ENCODE peak calls at places on chromosomes 4 and X, in nine cellular contexts. One of them, this sample, is unnamed.

GRCh38 chr4:22471419-22471818 is 44.4 kb downstream of the ADGRA3 start:
- DNase-seq in A549: no peak
- DNase-seq in thoracic aorta: no peak
- DNase-seq in naive thymus-derived CD4-positive, alpha-beta T cell: no peak
- DNase-seq in esophagus muscularis mucosa: no peak
- DNase-seq in body of pancreas: no peak
- DNase-seq in SJSA1: no peak
- DNase-seq in right cardiac atrium: peak
- DNase-seq in stomach: no peak
- DNase-seq in this sample: no peak

GRCh38 chr4:26753642-26754041 is 107.0 kb upstream of the STIM2 start:
- DNase-seq in A549: no peak
- DNase-seq in thoracic aorta: peak
- DNase-seq in naive thymus-derived CD4-positive, alpha-beta T cell: no peak
- DNase-seq in esophagus muscularis mucosa: no peak
- DNase-seq in body of pancreas: no peak
- DNase-seq in SJSA1: no peak
- DNase-seq in right cardiac atrium: peak
- DNase-seq in stomach: no peak
- DNase-seq in this sample: no peak

GRCh38 chrX:110614596-110614995 is 181.0 kb downstream of the CHRDL1 start:
- DNase-seq in A549: no peak
- DNase-seq in thoracic aorta: no peak
- DNase-seq in naive thymus-derived CD4-positive, alpha-beta T cell: no peak
- DNase-seq in esophagus muscularis mucosa: no peak
- DNase-seq in body of pancreas: no peak
- DNase-seq in SJSA1: no peak
- DNase-seq in right cardiac atrium: no peak
- DNase-seq in stomach: no peak
- DNase-seq in this sample: no peak

GRCh38 chr4:60463846-60464502 is 736.2 kb upstream of the ADGRL3 start:
- DNase-seq in A549: no peak
- DNase-seq in thoracic aorta: no peak
- DNase-seq in naive thymus-derived CD4-positive, alpha-beta T cell: no peak
- DNase-seq in esophagus muscularis mucosa: no peak
- DNase-seq in body of pancreas: no peak
- DNase-seq in SJSA1: no peak
- DNase-seq in right cardiac atrium: no peak
- DNase-seq in stomach: no peak
- DNase-seq in this sample: no peak

GRCh38 chr4:37383579-37384229 is 139.2 kb downstream of the NWD2 start:
- DNase-seq in A549: peak
- DNase-seq in thoracic aorta: no peak
- DNase-seq in naive thymus-derived CD4-positive, alpha-beta T cell: no peak
- DNase-seq in esophagus muscularis mucosa: no peak
- DNase-seq in body of pancreas: peak
- DNase-seq in SJSA1: no peak
- DNase-seq in right cardiac atrium: no peak
- DNase-seq in stomach: no peak
- DNase-seq in this sample: no peak

GRCh38 chr4:55528495-55528894 is 18.2 kb downstream of the CLOCK start:
- DNase-seq in A549: no peak
- DNase-seq in thoracic aorta: no peak
- DNase-seq in naive thymus-derived CD4-positive, alpha-beta T cell: no peak
- DNase-seq in esophagus muscularis mucosa: no peak
- DNase-seq in body of pancreas: no peak
- DNase-seq in SJSA1: no peak
- DNase-seq in right cardiac atrium: no peak
- DNase-seq in stomach: no peak
- DNase-seq in this sample: no peak

GRCh38 chr4:139973015-139973414 is 181.0 kb downstream of the MAML3 start:
- DNase-seq in A549: no peak
- DNase-seq in thoracic aorta: no peak
- DNase-seq in naive thymus-derived CD4-positive, alpha-beta T cell: no peak
- DNase-seq in esophagus muscularis mucosa: no peak
- DNase-seq in body of pancreas: no peak
- DNase-seq in SJSA1: no peak
- DNase-seq in right cardiac atrium: no peak
- DNase-seq in stomach: no peak
- DNase-seq in this sample: no peak

GRCh38 chrX:154804957-154805695 is at the start of gene MPP1:
- DNase-seq in A549: peak
- DNase-seq in thoracic aorta: no peak
- DNase-seq in naive thymus-derived CD4-positive, alpha-beta T cell: peak
- DNase-seq in esophagus muscularis mucosa: no peak
- DNase-seq in body of pancreas: peak
- DNase-seq in SJSA1: peak
- DNase-seq in right cardiac atrium: peak
- DNase-seq in stomach: peak
- DNase-seq in this sample: peak

GRCh38 chr4:85126991-85127591 is 160.6 kb upstream of the WDFY3 start:
- DNase-seq in A549: no peak
- DNase-seq in thoracic aorta: no peak
- DNase-seq in naive thymus-derived CD4-positive, alpha-beta T cell: no peak
- DNase-seq in esophagus muscularis mucosa: no peak
- DNase-seq in body of pancreas: no peak
- DNase-seq in SJSA1: no peak
- DNase-seq in right cardiac atrium: peak
- DNase-seq in stomach: no peak
- DNase-seq in this sample: no peak

GRCh38 chr4:85127653-85128052 is 161.2 kb upstream of the WDFY3 start:
- DNase-seq in A549: peak
- DNase-seq in thoracic aorta: no peak
- DNase-seq in naive thymus-derived CD4-positive, alpha-beta T cell: no peak
- DNase-seq in esophagus muscularis mucosa: no peak
- DNase-seq in body of pancreas: peak
- DNase-seq in SJSA1: no peak
- DNase-seq in right cardiac atrium: peak
- DNase-seq in stomach: no peak
- DNase-seq in this sample: no peak

GRCh38 chr4:85132117-85132516 is 165.6 kb upstream of the WDFY3 start:
- DNase-seq in A549: no peak
- DNase-seq in thoracic aorta: no peak
- DNase-seq in naive thymus-derived CD4-positive, alpha-beta T cell: no peak
- DNase-seq in esophagus muscularis mucosa: no peak
- DNase-seq in body of pancreas: no peak
- DNase-seq in SJSA1: no peak
- DNase-seq in right cardiac atrium: no peak
- DNase-seq in stomach: no peak
- DNase-seq in this sample: no peak

GRCh38 chr4:85125688-85126087 is 159.2 kb upstream of the WDFY3 start:
- DNase-seq in A549: no peak
- DNase-seq in thoracic aorta: no peak
- DNase-seq in naive thymus-derived CD4-positive, alpha-beta T cell: no peak
- DNase-seq in esophagus muscularis mucosa: no peak
- DNase-seq in body of pancreas: no peak
- DNase-seq in SJSA1: no peak
- DNase-seq in right cardiac atrium: no peak
- DNase-seq in stomach: no peak
- DNase-seq in this sample: no peak

DNA sequence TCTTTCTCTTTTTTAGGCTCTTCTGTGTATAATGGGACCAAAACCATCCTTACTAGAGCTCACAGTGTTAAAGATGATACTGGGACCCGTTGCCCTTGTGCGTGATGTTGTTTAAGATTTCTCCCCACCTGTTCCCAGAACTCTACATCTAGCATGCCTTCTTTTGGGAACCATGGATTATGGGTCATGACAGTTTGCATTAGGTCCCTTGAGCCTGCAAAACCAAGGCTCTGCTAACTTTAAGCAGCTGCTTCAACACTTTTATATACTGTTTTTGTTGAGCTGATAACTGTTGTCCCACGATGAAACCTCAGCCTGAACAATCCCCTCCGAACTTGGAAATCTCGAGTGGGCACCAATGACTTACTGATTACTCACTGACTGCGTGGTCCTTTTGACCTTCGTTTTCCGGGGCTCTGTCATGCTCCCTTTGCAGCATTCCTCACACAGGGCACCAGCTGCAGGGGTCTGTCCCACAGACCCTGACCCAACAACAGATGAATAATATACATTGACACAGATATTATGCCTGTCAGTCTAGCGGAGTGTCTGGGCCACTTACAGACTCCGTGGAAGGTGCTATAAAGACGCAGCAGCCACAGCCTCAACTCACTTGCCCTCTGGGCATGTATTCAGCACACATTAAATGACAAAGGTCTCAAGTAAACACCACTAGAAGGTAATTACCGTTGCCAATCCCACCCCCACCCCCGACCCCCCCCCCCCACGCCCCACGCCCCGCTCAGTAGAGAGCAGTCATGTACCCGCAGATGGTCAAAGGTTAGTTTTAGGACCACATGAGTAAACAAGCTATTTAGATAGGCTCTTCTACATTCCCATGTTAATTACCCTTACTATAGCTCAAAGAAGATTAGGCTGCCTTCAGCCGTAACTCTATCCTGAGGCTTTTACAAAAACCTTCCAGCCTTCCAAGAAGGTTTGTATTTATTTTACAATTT is 162.0 kb upstream of the WDFY3 start:
- DNase-seq in A549: no peak
- DNase-seq in thoracic aorta: no peak
- DNase-seq in naive thymus-derived CD4-positive, alpha-beta T cell: no peak
- DNase-seq in esophagus muscularis mucosa: no peak
- DNase-seq in body of pancreas: no peak
- DNase-seq in SJSA1: no peak
- DNase-seq in right cardiac atrium: peak
- DNase-seq in stomach: no peak
- DNase-seq in this sample: no peak
- H3K27ac ChIP-seq in A549: no peak
- H3K27ac ChIP-seq in thoracic aorta: no peak
- H3K27ac ChIP-seq in naive thymus-derived CD4-positive, alpha-beta T cell: no peak
- H3K27ac ChIP-seq in esophagus muscularis mucosa: no peak
- H3K27ac ChIP-seq in body of pancreas: no peak
- H3K27ac ChIP-seq in SJSA1: no peak
- H3K27ac ChIP-seq in right cardiac atrium: no peak
- H3K27ac ChIP-seq in stomach: no peak
- H3K27ac ChIP-seq in this sample: no peak

GRCh38 chr4:168574581-168575295 is 77.9 kb downstream of the PALLD start:
- DNase-seq in A549: no peak
- DNase-seq in thoracic aorta: no peak
- DNase-seq in naive thymus-derived CD4-positive, alpha-beta T cell: no peak
- DNase-seq in esophagus muscularis mucosa: no peak
- DNase-seq in body of pancreas: no peak
- DNase-seq in SJSA1: no peak
- DNase-seq in right cardiac atrium: no peak
- DNase-seq in stomach: no peak
- DNase-seq in this sample: no peak
- H3K27ac ChIP-seq in A549: peak
- H3K27ac ChIP-seq in thoracic aorta: no peak
- H3K27ac ChIP-seq in naive thymus-derived CD4-positive, alpha-beta T cell: no peak
- H3K27ac ChIP-seq in esophagus muscularis mucosa: no peak
- H3K27ac ChIP-seq in body of pancreas: no peak
- H3K27ac ChIP-seq in SJSA1: no peak
- H3K27ac ChIP-seq in right cardiac atrium: no peak
- H3K27ac ChIP-seq in stomach: no peak
- H3K27ac ChIP-seq in this sample: no peak

DNA sequence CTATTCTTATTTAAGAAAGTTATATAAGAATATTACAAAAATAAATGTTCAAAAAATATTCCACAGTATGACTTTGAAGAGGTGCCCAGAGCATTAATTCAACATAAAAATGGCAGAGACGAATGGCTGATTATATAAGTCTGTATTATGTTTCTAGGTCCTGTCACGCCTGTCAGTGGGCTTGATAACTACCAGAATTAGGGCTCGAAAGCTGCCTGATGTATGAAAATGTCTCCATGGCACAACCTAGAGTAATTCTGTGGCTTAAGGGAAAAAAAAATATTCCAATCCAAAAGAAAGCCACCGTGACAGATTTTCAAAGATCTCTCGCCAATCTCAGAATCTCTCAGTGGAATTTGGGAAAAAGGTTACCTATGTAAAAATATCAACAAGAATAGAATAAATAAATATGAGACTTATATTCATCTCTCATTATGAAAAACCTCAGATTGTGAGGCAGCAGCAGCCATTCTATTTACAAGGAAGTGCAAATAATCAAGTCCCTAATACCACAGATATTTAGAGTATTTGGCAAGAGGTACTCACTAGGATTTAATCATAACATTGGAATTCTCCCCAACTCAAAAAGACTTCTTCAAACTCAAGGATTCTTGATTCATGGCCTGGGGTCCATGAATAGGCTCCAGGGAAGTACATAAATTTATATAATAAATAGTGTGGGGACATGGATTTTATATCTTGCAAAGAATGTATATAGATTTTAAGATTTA is 489.1 kb upstream of the INTU start:
- DNase-seq in A549: no peak
- DNase-seq in thoracic aorta: no peak
- DNase-seq in naive thymus-derived CD4-positive, alpha-beta T cell: no peak
- DNase-seq in esophagus muscularis mucosa: no peak
- DNase-seq in body of pancreas: no peak
- DNase-seq in SJSA1: no peak
- DNase-seq in right cardiac atrium: no peak
- DNase-seq in stomach: no peak
- DNase-seq in this sample: no peak
- H3K27ac ChIP-seq in A549: no peak
- H3K27ac ChIP-seq in thoracic aorta: no peak
- H3K27ac ChIP-seq in naive thymus-derived CD4-positive, alpha-beta T cell: no peak
- H3K27ac ChIP-seq in esophagus muscularis mucosa: no peak
- H3K27ac ChIP-seq in body of pancreas: no peak
- H3K27ac ChIP-seq in SJSA1: no peak
- H3K27ac ChIP-seq in right cardiac atrium: no peak
- H3K27ac ChIP-seq in stomach: peak
- H3K27ac ChIP-seq in this sample: no peak

GRCh38 chr4:121307441-121308327 is 73.1 kb downstream of the QRFPR start:
- DNase-seq in A549: peak
- DNase-seq in thoracic aorta: no peak
- DNase-seq in naive thymus-derived CD4-positive, alpha-beta T cell: no peak
- DNase-seq in esophagus muscularis mucosa: no peak
- DNase-seq in body of pancreas: no peak
- DNase-seq in SJSA1: no peak
- DNase-seq in right cardiac atrium: no peak
- DNase-seq in stomach: no peak
- DNase-seq in this sample: no peak
- H3K27ac ChIP-seq in A549: no peak
- H3K27ac ChIP-seq in thoracic aorta: no peak
- H3K27ac ChIP-seq in naive thymus-derived CD4-positive, alpha-beta T cell: no peak
- H3K27ac ChIP-seq in esophagus muscularis mucosa: no peak
- H3K27ac ChIP-seq in body of pancreas: no peak
- H3K27ac ChIP-seq in SJSA1: no peak
- H3K27ac ChIP-seq in right cardiac atrium: no peak
- H3K27ac ChIP-seq in stomach: no peak
- H3K27ac ChIP-seq in this sample: no peak

GRCh38 chr4:4416981-4417380 is 30.1 kb downstream of the NSG1 start:
- DNase-seq in A549: no peak
- DNase-seq in thoracic aorta: no peak
- DNase-seq in naive thymus-derived CD4-positive, alpha-beta T cell: no peak
- DNase-seq in esophagus muscularis mucosa: no peak
- DNase-seq in body of pancreas: no peak
- DNase-seq in SJSA1: peak
- DNase-seq in right cardiac atrium: no peak
- DNase-seq in stomach: no peak
- DNase-seq in this sample: no peak
- H3K27ac ChIP-seq in A549: no peak
- H3K27ac ChIP-seq in thoracic aorta: no peak
- H3K27ac ChIP-seq in naive thymus-derived CD4-positive, alpha-beta T cell: no peak
- H3K27ac ChIP-seq in esophagus muscularis mucosa: no peak
- H3K27ac ChIP-seq in body of pancreas: no peak
- H3K27ac ChIP-seq in SJSA1: no peak
- H3K27ac ChIP-seq in right cardiac atrium: no peak
- H3K27ac ChIP-seq in stomach: no peak
- H3K27ac ChIP-seq in this sample: no peak